ENCODE peak calls at places on chromosomes 5 and 9, in six cellular contexts. One of them, this sample, is unnamed.

GRCh38 chr9:31390352-31391025 is 994.0 kb upstream of the ACO1 start:
- DNase-seq in stimulated activated CD8-positive, alpha-beta memory T cell treated with anti-CD3 and anti-CD28 coated beads, Interleukin-2, amount 100 ng/mL, for 1 hour: no peak
- DNase-seq in NCI-H1417: no peak
- DNase-seq in Calu3: no peak
- DNase-seq in activated CD4-positive, alpha-beta T cell treated with anti-CD3 and anti-CD28 coated beads for 48 hours: no peak
- DNase-seq in PC-9: no peak
- DNase-seq in this sample: no peak

GRCh38 chr9:23779220-23779619 is 46.8 kb downstream of the ELAVL2 start:
- DNase-seq in activated CD4-positive, alpha-beta T cell treated with anti-CD3 and anti-CD28 coated beads for 48 hours: no peak
- DNase-seq in NCI-H1417: no peak
- DNase-seq in stimulated activated CD8-positive, alpha-beta memory T cell treated with anti-CD3 and anti-CD28 coated beads, Interleukin-2, amount 100 ng/mL, for 1 hour: no peak
- DNase-seq in Calu3: no peak
- DNase-seq in PC-9: no peak
- DNase-seq in this sample: no peak

GRCh38 chr5:81151546-81151945 is 81.6 kb upstream of the CKMT2 start:
- DNase-seq in NCI-H1417: no peak
- DNase-seq in PC-9: no peak
- DNase-seq in activated CD4-positive, alpha-beta T cell treated with anti-CD3 and anti-CD28 coated beads for 48 hours: no peak
- DNase-seq in Calu3: no peak
- DNase-seq in stimulated activated CD8-positive, alpha-beta memory T cell treated with anti-CD3 and anti-CD28 coated beads, Interleukin-2, amount 100 ng/mL, for 1 hour: no peak
- DNase-seq in this sample: no peak

GRCh38 chr5:54229041-54229780 is 81.2 kb downstream of the ARL15 start:
- DNase-seq in Calu3: peak; percentile 77
- DNase-seq in stimulated activated CD8-positive, alpha-beta memory T cell treated with anti-CD3 and anti-CD28 coated beads, Interleukin-2, amount 100 ng/mL, for 1 hour: peak; percentile 39
- DNase-seq in PC-9: peak; percentile 37
- DNase-seq in activated CD4-positive, alpha-beta T cell treated with anti-CD3 and anti-CD28 coated beads for 48 hours: peak; percentile 82
- DNase-seq in NCI-H1417: peak; percentile 72
- DNase-seq in this sample: peak; percentile 38

GRCh38 chr5:91875133-91875779 is 492.1 kb upstream of the ARRDC3 start:
- DNase-seq in activated CD4-positive, alpha-beta T cell treated with anti-CD3 and anti-CD28 coated beads for 48 hours: no peak
- DNase-seq in Calu3: no peak
- DNase-seq in NCI-H1417: no peak
- DNase-seq in PC-9: no peak
- DNase-seq in stimulated activated CD8-positive, alpha-beta memory T cell treated with anti-CD3 and anti-CD28 coated beads, Interleukin-2, amount 100 ng/mL, for 1 hour: no peak
- DNase-seq in this sample: no peak

GRCh38 chr5:7074176-7074575 is 321.8 kb upstream of the ADCY2 start:
- DNase-seq in NCI-H1417: no peak
- DNase-seq in PC-9: no peak
- DNase-seq in Calu3: no peak
- DNase-seq in stimulated activated CD8-positive, alpha-beta memory T cell treated with anti-CD3 and anti-CD28 coated beads, Interleukin-2, amount 100 ng/mL, for 1 hour: no peak
- DNase-seq in activated CD4-positive, alpha-beta T cell treated with anti-CD3 and anti-CD28 coated beads for 48 hours: no peak
- DNase-seq in this sample: no peak

GRCh38 chr5:149438281-149438680 is 59.2 kb upstream of the IL17B start:
- DNase-seq in activated CD4-positive, alpha-beta T cell treated with anti-CD3 and anti-CD28 coated beads for 48 hours: no peak
- DNase-seq in stimulated activated CD8-positive, alpha-beta memory T cell treated with anti-CD3 and anti-CD28 coated beads, Interleukin-2, amount 100 ng/mL, for 1 hour: no peak
- DNase-seq in NCI-H1417: no peak
- DNase-seq in PC-9: no peak
- DNase-seq in Calu3: no peak
- DNase-seq in this sample: no peak

GRCh38 chr9:125999504-125999881 is 252.3 kb downstream of the PBX3 start:
- DNase-seq in stimulated activated CD8-positive, alpha-beta memory T cell treated with anti-CD3 and anti-CD28 coated beads, Interleukin-2, amount 100 ng/mL, for 1 hour: no peak
- DNase-seq in NCI-H1417: no peak
- DNase-seq in PC-9: no peak
- DNase-seq in Calu3: no peak
- DNase-seq in activated CD4-positive, alpha-beta T cell treated with anti-CD3 and anti-CD28 coated beads for 48 hours: no peak
- DNase-seq in this sample: no peak

GRCh38 chr5:159800131-159800830 is 116.0 kb upstream of the ADRA1B start:
- DNase-seq in NCI-H1417: no peak
- DNase-seq in stimulated activated CD8-positive, alpha-beta memory T cell treated with anti-CD3 and anti-CD28 coated beads, Interleukin-2, amount 100 ng/mL, for 1 hour: no peak
- DNase-seq in activated CD4-positive, alpha-beta T cell treated with anti-CD3 and anti-CD28 coated beads for 48 hours: no peak
- DNase-seq in Calu3: no peak
- DNase-seq in PC-9: no peak
- DNase-seq in this sample: no peak

GRCh38 chr5:159091051-159091450 is 8.7 kb downstream of the EBF1 start:
- DNase-seq in Calu3: no peak
- DNase-seq in stimulated activated CD8-positive, alpha-beta memory T cell treated with anti-CD3 and anti-CD28 coated beads, Interleukin-2, amount 100 ng/mL, for 1 hour: no peak
- DNase-seq in PC-9: no peak
- DNase-seq in NCI-H1417: no peak
- DNase-seq in activated CD4-positive, alpha-beta T cell treated with anti-CD3 and anti-CD28 coated beads for 48 hours: no peak
- DNase-seq in this sample: no peak

GRCh38 chr5:18276939-18277338 is 642.7 kb downstream of the TAF11L14 start:
- DNase-seq in Calu3: no peak
- DNase-seq in stimulated activated CD8-positive, alpha-beta memory T cell treated with anti-CD3 and anti-CD28 coated beads, Interleukin-2, amount 100 ng/mL, for 1 hour: no peak
- DNase-seq in activated CD4-positive, alpha-beta T cell treated with anti-CD3 and anti-CD28 coated beads for 48 hours: no peak
- DNase-seq in PC-9: no peak
- DNase-seq in NCI-H1417: no peak
- DNase-seq in this sample: no peak

GRCh38 chr5:96013254-96013653 is 51.6 kb upstream of the ELL2 start:
- DNase-seq in activated CD4-positive, alpha-beta T cell treated with anti-CD3 and anti-CD28 coated beads for 48 hours: no peak
- DNase-seq in stimulated activated CD8-positive, alpha-beta memory T cell treated with anti-CD3 and anti-CD28 coated beads, Interleukin-2, amount 100 ng/mL, for 1 hour: no peak
- DNase-seq in Calu3: no peak
- DNase-seq in NCI-H1417: no peak
- DNase-seq in PC-9: no peak
- DNase-seq in this sample: no peak

GRCh38 chr5:36279054-36279698 is 22.5 kb downstream of the RANBP3L start:
- DNase-seq in PC-9: no peak
- DNase-seq in NCI-H1417: no peak
- DNase-seq in activated CD4-positive, alpha-beta T cell treated with anti-CD3 and anti-CD28 coated beads for 48 hours: no peak
- DNase-seq in stimulated activated CD8-positive, alpha-beta memory T cell treated with anti-CD3 and anti-CD28 coated beads, Interleukin-2, amount 100 ng/mL, for 1 hour: no peak
- DNase-seq in Calu3: no peak
- DNase-seq in this sample: no peak

GRCh38 chr5:65262094-65262493 is 219.6 kb downstream of the ADAMTS6 start:
- DNase-seq in stimulated activated CD8-positive, alpha-beta memory T cell treated with anti-CD3 and anti-CD28 coated beads, Interleukin-2, amount 100 ng/mL, for 1 hour: no peak
- DNase-seq in activated CD4-positive, alpha-beta T cell treated with anti-CD3 and anti-CD28 coated beads for 48 hours: no peak
- DNase-seq in NCI-H1417: peak; percentile 35
- DNase-seq in PC-9: no peak
- DNase-seq in Calu3: no peak
- DNase-seq in this sample: no peak

GRCh38 chr5:93596676-93597441 is 13.8 kb downstream of the NR2F1 start:
- DNase-seq in NCI-H1417: no peak
- DNase-seq in stimulated activated CD8-positive, alpha-beta memory T cell treated with anti-CD3 and anti-CD28 coated beads, Interleukin-2, amount 100 ng/mL, for 1 hour: no peak
- DNase-seq in Calu3: peak; percentile 70
- DNase-seq in activated CD4-positive, alpha-beta T cell treated with anti-CD3 and anti-CD28 coated beads for 48 hours: no peak
- DNase-seq in PC-9: no peak
- DNase-seq in this sample: no peak

This sample was measured in SJSA1.